ENCODE peak calls at places on chromosomes 3 and 15, in four cellular contexts. T, X, M and B are unnamed samples.

GRCh38 chr3:174439621-174440349 is 419.3 kb upstream of the NAALADL2 start:
- DNase-seq in X (peak; percentile 96), M (peak; percentile 22), T (no peak), B (no peak)

GRCh38 chr3:128805771-128806170 is 73.6 kb upstream of the ACAD9 start:
- DNase-seq in X (no peak), T (no peak), M (no peak), B (no peak)

GRCh38 chr3:78026429-78026828 is 986.5 kb downstream of the ROBO2 start:
- DNase-seq in M (no peak), X (no peak), T (no peak), B (no peak)

GRCh38 chr15:45648521-45649200 is 13.8 kb downstream of the SQOR start:
- DNase-seq in M (no peak), T (no peak), X (peak; percentile 63), B (no peak)

GRCh38 chr3:78718707-78719106 is 1049.1 kb downstream of the ROBO1 start:
- DNase-seq in M (no peak), T (no peak), X (no peak), B (no peak)

GRCh38 chr15:100902436-100903190 is 16.5 kb upstream of the LRRK1 start:
- DNase-seq in T (peak; percentile 34), M (peak; percentile 85), X (peak; percentile 74), B (no peak)

GRCh38 chr3:43537206-43537605 is 84.6 kb downstream of the ANO10 start:
- DNase-seq in T (no peak), M (no peak), X (no peak), B (no peak)

GRCh38 chr3:64363842-64364241 is 138.6 kb upstream of the PRICKLE2 start:
- DNase-seq in T (no peak), X (no peak), M (no peak), B (no peak)

GRCh38 chr3:195271859-195272243 is 892 bp upstream of the XXYLT1 start:
- DNase-seq in X (no peak), T (no peak), M (no peak), B (no peak)

GRCh38 chr3:189108032-189108431 is 63.7 kb upstream of the TPRG1 start:
- DNase-seq in M (no peak), X (peak; percentile 7), T (no peak), B (no peak)

GRCh38 chr3:70970952-70971351 is 612.6 kb downstream of the FOXP1 start:
- DNase-seq in M (no peak), T (no peak), X (no peak), B (no peak)

GRCh38 chr3:111277226-111277625 is 205.6 kb downstream of the NECTIN3 start:
- DNase-seq in T (no peak), M (no peak), X (peak; percentile 40), B (no peak)

GRCh38 chr3:44926172-44926571 is 49.8 kb downstream of the ZDHHC3 start:
- DNase-seq in T (no peak), M (no peak), X (no peak), B (no peak)
- TF ChIP-seq CTCF in T (no peak), M (no peak), X (no peak), B (no peak)

GRCh38 chr15:88476635-88477038 is 9.1 kb downstream of the MRPS11 start:
- DNase-seq in M (peak; percentile 33), T (peak; percentile 58), X (peak; percentile 33), B (peak; percentile 29)
- TF ChIP-seq CTCF in M (peak; percentile 42), T (peak; percentile 50), X (peak; percentile 50), B (peak; percentile 65)

GRCh38 chr15:43268111-43269105 is 1.7 kb upstream of the TGM5 start:
- DNase-seq in X (no peak), M (no peak), T (peak; percentile 25), B (peak; percentile 72)
- TF ChIP-seq CTCF in X (peak; percentile 2), M (no peak), T (peak; percentile 47), B (peak; percentile 58)

GRCh38 chr3:32147935-32148334 is 41.5 kb downstream of the GPD1L start:
- DNase-seq in T (no peak), X (no peak), M (no peak), B (no peak)
- TF ChIP-seq CTCF in T (no peak), X (no peak), M (no peak), B (no peak)